ENCODE peak calls at places on chromosomes 6 and 20, in four cellular contexts. O, C, X and V are unnamed samples.

GRCh38 chr6:43687437-43688347 is at the start of gene MRPS18A:
- DNase-seq in O (peak), C (peak), X (peak), V (peak)

GRCh38 chr6:17354700-17355403 is 38.5 kb upstream of the CAP2 start:
- DNase-seq in O (no peak), C (no peak), X (peak), V (no peak)

GRCh38 chr6:21628162-21628561 is 34.6 kb downstream of the SOX4 start:
- DNase-seq in O (no peak), C (no peak), X (no peak), V (no peak)

GRCh38 chr20:19973920-19974620 is 43.1 kb upstream of the NAA20 start:
- DNase-seq in O (no peak), C (no peak), X (peak), V (no peak)

GRCh38 chr20:58408603-58409246 is 19.7 kb downstream of the VAPB start:
- DNase-seq in O (no peak), C (no peak), X (no peak), V (no peak)

GRCh38 chr6:43472515-43472914 is 4.9 kb upstream of the TJAP1 start:
- DNase-seq in O (no peak), C (no peak), X (no peak), V (no peak)

GRCh38 chr6:21856096-21856825 is 262.7 kb downstream of the SOX4 start:
- DNase-seq in O (no peak), C (no peak), X (peak), V (peak)

GRCh38 chr6:119076173-119076965 is 2.1 kb downstream of the FAM184A start:
- DNase-seq in O (no peak), C (no peak), X (no peak), V (no peak)

GRCh38 chr20:16864069-16864468 is 115.9 kb downstream of the OTOR start:
- DNase-seq in O (no peak), C (no peak), X (peak), V (no peak)

GRCh38 chr20:37925265-37926165 is 22.6 kb downstream of the VSTM2L start:
- DNase-seq in O (no peak), C (peak), X (no peak), V (no peak)

GRCh38 chr20:23033918-23034317 is 1.2 kb upstream of the SSTR4 start:
- DNase-seq in O (no peak), C (no peak), X (no peak), V (no peak)

DNA sequence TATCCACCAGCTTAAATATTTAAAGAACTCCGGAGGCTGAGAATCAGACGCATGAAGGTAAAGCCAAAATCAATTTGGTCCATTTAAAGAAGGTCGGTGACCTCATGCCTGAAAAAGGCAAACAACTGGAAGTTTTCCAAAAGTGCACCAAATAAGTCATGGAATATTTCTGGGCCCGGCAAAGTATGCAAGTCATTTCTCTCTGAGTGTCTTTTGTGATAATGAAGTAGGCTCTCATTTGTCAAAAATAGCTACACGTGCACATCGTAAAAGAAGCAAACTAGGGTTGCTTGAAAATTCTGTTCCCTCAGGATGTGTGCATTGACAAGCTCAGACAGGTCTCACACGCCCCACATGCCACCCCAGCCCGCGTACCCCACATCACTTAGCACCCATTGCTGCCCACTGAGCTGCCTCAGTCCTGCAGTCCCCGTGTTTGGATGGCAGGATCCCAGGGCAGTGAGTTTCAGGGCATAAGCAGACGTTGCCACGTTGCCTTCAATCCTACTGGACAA is 20.5 kb upstream of the PYGB start:
- DNase-seq in O (no peak), C (no peak), X (peak), V (no peak)
- H4K8ac ChIP-seq in O (no peak), C (no peak), X (peak), V (no peak)

GRCh38 chr6:127606131-127606562 is 29.2 kb downstream of the C6orf58 start:
- DNase-seq in O (peak), C (peak), X (peak), V (peak)
- H4K8ac ChIP-seq in O (no peak), C (no peak), X (no peak), V (no peak)

GRCh38 chr6:42428326-42429041 is 23.2 kb downstream of the TRERF1 start:
- DNase-seq in O (peak), C (no peak), X (peak), V (peak)

GRCh38 chr6:42431877-42432276 is 19.8 kb downstream of the TRERF1 start:
- DNase-seq in O (no peak), C (no peak), X (no peak), V (no peak)

GRCh38 chr6:42431356-42431755 is 20.4 kb downstream of the TRERF1 start:
- DNase-seq in O (no peak), C (no peak), X (no peak), V (no peak)

GRCh38 chr6:42429042-42429574 is 22.6 kb downstream of the TRERF1 start:
- DNase-seq in O (peak), C (no peak), X (no peak), V (no peak)

DNA sequence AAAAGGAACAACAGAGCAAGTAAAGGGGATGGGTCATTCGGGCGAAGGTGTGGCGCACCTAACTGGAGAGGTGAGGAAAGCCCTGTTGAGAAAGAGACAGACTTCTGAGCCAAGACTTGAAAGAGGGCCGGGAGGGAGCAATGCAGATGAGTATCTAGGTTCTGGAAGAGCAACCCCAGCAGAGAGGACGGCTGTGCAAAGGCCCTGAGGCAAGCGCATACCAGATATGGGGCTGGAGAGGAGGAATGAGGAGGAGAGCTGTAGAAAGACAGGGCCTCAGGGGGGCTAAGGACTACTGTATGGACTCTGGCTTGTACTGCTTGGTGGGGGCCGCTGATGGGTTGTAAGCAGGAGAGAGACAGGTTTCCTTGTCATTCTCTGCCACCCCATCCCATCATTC is 21.9 kb downstream of the TRERF1 start:
- DNase-seq in O (peak), C (no peak), X (no peak), V (no peak)
- H4K8ac ChIP-seq in O (no peak), C (no peak), X (no peak), V (no peak)

DNA sequence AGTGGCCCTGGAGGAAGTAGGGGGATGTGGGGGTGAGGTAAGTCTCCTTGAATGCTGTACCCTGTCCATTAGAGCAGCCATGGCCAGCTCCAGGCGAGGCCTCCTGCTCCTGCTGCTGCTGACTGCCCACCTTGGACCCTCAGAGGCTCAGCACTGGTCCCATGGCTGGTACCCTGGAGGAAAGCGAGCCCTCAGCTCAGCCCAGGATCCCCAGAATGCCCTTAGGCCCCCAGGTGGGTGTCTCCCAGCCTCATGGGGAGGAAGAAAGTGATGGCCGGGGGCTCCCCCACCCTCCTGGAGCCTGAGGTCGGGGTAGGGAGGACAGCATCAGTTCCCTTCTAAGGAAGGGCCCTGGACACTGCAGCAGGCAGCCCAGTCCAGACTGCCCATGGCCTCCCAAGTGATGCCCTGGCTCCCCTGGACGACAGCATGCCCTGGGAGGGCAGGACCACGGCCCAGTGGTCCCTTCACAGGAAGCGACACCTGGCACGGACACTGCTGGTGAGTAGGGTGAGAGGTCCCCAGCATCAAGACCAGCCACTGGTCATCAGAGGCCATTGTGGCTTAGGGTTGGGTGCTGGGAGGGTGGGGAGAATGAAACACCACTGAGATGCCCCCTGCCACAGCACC is 1.0 kb downstream of the GNRH2 start:
- DNase-seq in O (no peak), C (no peak), X (no peak), V (no peak)
- H4K8ac ChIP-seq in O (no peak), C (no peak), X (peak), V (no peak)

GRCh38 chr6:151060742-151061100 is 179.0 kb upstream of the AKAP12 start:
- DNase-seq in O (no peak), C (no peak), X (no peak), V (no peak)
- H4K8ac ChIP-seq in O (no peak), C (no peak), X (peak), V (no peak)